ENCODE peak calls at places on chromosomes 2 and 18, in four cellular contexts. One of them, this sample, is unnamed.
A peak's percentile ranks its signal among the peaks of the same experiment; 100 is the strongest.

GRCh38 chr2:27378096-27378808 is 2.3 kb downstream of the ZNF513 start:
- DNase-seq in GM12878: no peak
- DNase-seq in HepG2: peak; percentile 25
- DNase-seq in K562: no peak
- DNase-seq in this sample: peak; percentile 55

GRCh38 chr18:13213036-13213795 is 5.3 kb upstream of the LDLRAD4 start:
- DNase-seq in HepG2: no peak
- DNase-seq in K562: no peak
- DNase-seq in GM12878: no peak
- DNase-seq in this sample: no peak

GRCh38 chr2:236855866-236856855 is 229.5 kb upstream of the COPS8 start:
- DNase-seq in GM12878: no peak
- DNase-seq in HepG2: no peak
- DNase-seq in K562: no peak
- DNase-seq in this sample: no peak

GRCh38 chr2:27296466-27296865 is 11.8 kb downstream of the UCN start:
- DNase-seq in GM12878: no peak
- DNase-seq in HepG2: no peak
- DNase-seq in K562: no peak
- DNase-seq in this sample: no peak

GRCh38 chr2:225041871-225042799 is at the start of gene DOCK10:
- DNase-seq in GM12878: no peak
- DNase-seq in HepG2: no peak
- DNase-seq in K562: no peak
- DNase-seq in this sample: peak; percentile 81

GRCh38 chr2:160482673-160483072 is 10.9 kb downstream of the RBMS1 start:
- DNase-seq in K562: no peak
- DNase-seq in HepG2: no peak
- DNase-seq in GM12878: no peak
- DNase-seq in this sample: peak; percentile 60

GRCh38 chr2:208363485-208363884 is 43.1 kb upstream of the PTH2R start:
- DNase-seq in K562: no peak
- DNase-seq in GM12878: peak; percentile 23
- DNase-seq in HepG2: no peak
- DNase-seq in this sample: no peak

GRCh38 chr2:100136310-100136709 is 6.1 kb downstream of the AFF3 start:
- DNase-seq in K562: no peak
- DNase-seq in HepG2: no peak
- DNase-seq in GM12878: peak; percentile 16
- DNase-seq in this sample: no peak

GRCh38 chr2:139946690-139947089 is 1166.5 kb upstream of the NXPH2 start:
- DNase-seq in GM12878: no peak
- DNase-seq in K562: no peak
- DNase-seq in HepG2: no peak
- DNase-seq in this sample: peak; percentile 1

GRCh38 chr2:203328735-203329549 is 748 bp downstream of the ABI2 start:
- DNase-seq in K562: peak; percentile 65
- DNase-seq in HepG2: peak; percentile 20
- DNase-seq in GM12878: no peak
- DNase-seq in this sample: peak; percentile 73

GRCh38 chr2:164205347-164205746 is 415.9 kb downstream of the GRB14 start:
- DNase-seq in GM12878: no peak
- DNase-seq in K562: no peak
- DNase-seq in HepG2: no peak
- DNase-seq in this sample: no peak

GRCh38 chr2:86480105-86480504 is 38.9 kb downstream of the KDM3A start:
- DNase-seq in K562: no peak
- DNase-seq in HepG2: no peak
- DNase-seq in GM12878: no peak
- DNase-seq in this sample: no peak

GRCh38 chr2:202023198-202023903 is 10.3 kb upstream of the FZD7 start:
- DNase-seq in HepG2: no peak
- DNase-seq in K562: no peak
- DNase-seq in GM12878: no peak
- DNase-seq in this sample: no peak

DNA sequence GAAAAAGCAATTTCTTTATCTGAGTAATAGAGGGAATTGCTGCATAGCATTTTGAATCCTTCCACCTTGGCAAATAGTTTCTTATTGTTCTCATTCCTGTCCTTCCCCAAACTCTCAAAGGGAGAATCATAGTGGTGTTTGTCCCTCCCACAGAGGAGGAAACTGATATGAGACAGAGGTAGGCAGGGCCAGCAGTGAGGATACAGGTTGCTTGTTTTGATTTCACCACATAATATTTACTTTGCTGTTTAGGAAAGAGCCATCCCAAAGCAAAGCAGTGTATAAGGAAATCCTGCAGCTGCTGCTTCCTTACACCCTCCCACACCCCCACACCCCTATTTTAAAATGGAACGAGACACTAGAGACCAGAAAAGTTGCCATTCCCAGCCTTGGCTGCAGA is 195.3 kb downstream of the SETBP1 start:
- DNase-seq in GM12878: no peak
- DNase-seq in HepG2: no peak
- DNase-seq in K562: no peak
- DNase-seq in this sample: no peak
- TF ChIP-seq NFIC in GM12878: no peak
- TF ChIP-seq NFIC in HepG2: no peak
- TF ChIP-seq NFIC in K562: no peak
- TF ChIP-seq NFIC in this sample: no peak

DNA sequence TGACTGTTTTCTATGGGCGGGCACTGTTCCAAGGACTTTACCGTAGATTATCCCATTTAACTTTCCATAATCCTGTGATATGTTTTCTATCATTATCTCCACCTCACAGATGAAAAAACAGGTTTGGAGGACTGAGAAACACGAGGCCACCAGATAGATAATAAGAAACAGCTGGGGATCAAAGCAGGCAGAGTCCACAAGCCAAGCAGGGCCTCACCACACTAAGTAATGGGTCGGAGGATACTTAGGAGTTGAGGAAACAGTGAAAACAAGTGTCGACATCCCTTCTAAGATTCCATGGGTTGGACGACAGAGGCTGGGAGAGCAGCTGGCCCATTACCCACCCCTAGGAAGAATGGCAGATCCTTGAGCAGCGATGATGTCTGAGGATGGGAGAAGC is 306.2 kb upstream of the NRP2 start:
- DNase-seq in GM12878: no peak
- DNase-seq in K562: no peak
- DNase-seq in HepG2: no peak
- DNase-seq in this sample: peak; percentile 6
- TF ChIP-seq NFIC in GM12878: no peak
- TF ChIP-seq NFIC in K562: no peak
- TF ChIP-seq NFIC in HepG2: no peak
- TF ChIP-seq NFIC in this sample: no peak

DNA sequence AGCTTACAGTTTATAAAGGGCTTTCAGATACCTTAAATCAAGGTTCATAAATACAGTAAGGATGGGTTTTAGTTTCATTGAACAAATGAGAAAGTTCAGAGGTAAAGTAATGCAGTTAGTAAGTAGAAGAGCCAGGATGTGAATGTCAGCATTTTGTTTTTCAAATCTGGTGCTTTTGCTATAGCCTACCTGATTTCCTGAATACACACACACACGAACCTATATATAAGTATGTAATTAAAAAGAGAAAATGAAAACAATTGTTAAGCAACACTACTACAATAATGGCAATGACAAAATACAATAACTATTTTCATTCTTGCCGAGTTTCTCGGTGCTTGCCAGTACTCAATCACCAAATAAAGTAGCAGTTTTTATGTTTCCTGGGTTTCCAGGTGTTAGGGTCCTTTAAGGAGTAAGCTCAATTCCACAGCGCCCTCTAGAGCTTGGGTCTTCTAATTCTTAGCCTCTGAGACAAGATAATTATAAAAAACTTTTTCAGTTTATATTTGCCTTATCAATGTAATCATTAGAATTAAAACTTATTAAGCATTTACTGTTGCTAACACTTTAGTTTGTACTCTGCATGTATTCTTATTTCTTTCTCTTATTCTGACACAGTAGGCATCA is 512.9 kb upstream of the ACVR2A start:
- DNase-seq in K562: no peak
- DNase-seq in HepG2: peak; percentile 5
- DNase-seq in GM12878: no peak
- DNase-seq in this sample: no peak
- TF ChIP-seq NFIC in K562: no peak
- TF ChIP-seq NFIC in HepG2: no peak
- TF ChIP-seq NFIC in GM12878: no peak
- TF ChIP-seq NFIC in this sample: no peak

DNA sequence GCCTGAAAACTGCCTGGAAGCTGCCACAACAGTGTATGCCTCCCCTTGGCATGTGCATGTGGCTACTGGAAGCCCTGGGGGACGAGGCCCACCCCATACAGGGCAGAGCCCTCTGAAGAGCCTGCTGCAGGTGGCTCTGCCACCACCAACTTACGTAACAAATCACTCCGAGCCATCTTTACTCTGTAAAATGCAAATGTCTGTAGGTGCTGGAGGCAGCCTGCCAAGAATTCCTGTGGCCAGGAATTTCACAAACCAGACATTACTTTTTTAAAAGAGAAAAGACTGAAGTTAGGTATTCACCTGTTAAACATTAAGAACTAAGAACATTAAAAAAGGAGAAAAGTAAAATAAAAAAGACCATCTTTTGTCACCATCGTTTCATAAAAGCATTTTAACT is 106.3 kb downstream of the GPR39 start:
- DNase-seq in GM12878: no peak
- DNase-seq in HepG2: no peak
- DNase-seq in K562: no peak
- DNase-seq in this sample: no peak
- TF ChIP-seq NFIC in GM12878: no peak
- TF ChIP-seq NFIC in HepG2: no peak
- TF ChIP-seq NFIC in K562: no peak
- TF ChIP-seq NFIC in this sample: peak; percentile 10

GRCh38 chr2:45119855-45120254 is 110.6 kb upstream of the SIX2 start:
- DNase-seq in K562: no peak
- DNase-seq in GM12878: no peak
- DNase-seq in HepG2: no peak
- DNase-seq in this sample: no peak

GRCh38 chr2:45117383-45117782 is 108.1 kb upstream of the SIX2 start:
- DNase-seq in HepG2: no peak
- DNase-seq in K562: no peak
- DNase-seq in GM12878: no peak
- DNase-seq in this sample: peak; percentile 55

GRCh38 chr2:45120546-45120945 is 111.3 kb upstream of the SIX2 start:
- DNase-seq in K562: no peak
- DNase-seq in HepG2: no peak
- DNase-seq in GM12878: no peak
- DNase-seq in this sample: no peak

GRCh38 chr2:45121236-45121927 is 112.1 kb upstream of the SIX2 start:
- DNase-seq in GM12878: no peak
- DNase-seq in HepG2: no peak
- DNase-seq in K562: no peak
- DNase-seq in this sample: no peak

DNA sequence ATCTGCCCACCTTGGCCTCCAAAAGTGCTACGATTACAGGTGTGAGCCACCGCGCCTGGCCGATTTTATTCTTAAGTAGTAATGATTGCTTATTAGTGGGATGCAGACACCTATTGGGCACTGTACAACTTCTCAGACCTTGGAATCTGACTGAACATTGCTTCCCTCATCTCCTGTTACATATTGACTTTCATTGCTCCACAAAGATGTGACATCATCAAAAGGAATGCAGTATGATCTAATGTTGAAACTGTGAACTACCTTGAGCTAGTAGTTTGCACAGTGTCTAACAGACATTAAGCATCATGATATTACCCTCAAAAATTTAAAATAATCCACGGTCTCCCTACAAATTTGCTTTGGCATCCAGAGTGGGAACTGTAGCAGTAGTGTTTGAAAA is 109.8 kb upstream of the SIX2 start:
- DNase-seq in GM12878: no peak
- DNase-seq in K562: no peak
- DNase-seq in HepG2: peak; percentile 67
- DNase-seq in this sample: no peak
- TF ChIP-seq NFIC in GM12878: no peak
- TF ChIP-seq NFIC in K562: no peak
- TF ChIP-seq NFIC in HepG2: no peak
- TF ChIP-seq NFIC in this sample: no peak

DNA sequence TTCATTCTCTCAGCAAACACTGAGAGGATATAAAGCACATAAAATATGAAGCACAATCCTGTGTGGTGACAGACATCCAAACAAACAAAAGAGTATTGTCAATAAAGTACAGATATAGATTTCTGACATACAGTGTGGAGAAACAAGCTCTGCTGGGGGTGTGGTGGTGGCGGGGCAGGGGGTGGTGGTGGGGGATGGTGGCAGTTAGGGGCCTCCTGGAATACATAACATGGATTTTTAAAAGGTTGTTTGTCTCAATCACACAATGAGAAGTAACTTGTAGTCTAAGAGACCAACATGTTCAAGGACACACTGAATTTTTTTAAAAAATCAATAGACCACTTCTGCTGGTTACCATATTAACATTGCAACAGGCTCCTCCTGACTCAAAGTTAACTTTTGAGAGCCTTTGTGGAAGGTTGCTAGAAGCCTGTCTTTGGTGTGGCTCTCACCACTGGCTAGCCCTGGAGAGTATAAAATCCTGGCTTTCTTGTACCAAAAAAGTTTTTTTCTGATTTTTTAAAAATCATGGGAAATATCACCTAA is 1197.4 kb downstream of the SUCLG1 start:
- DNase-seq in GM12878: no peak
- DNase-seq in K562: no peak
- DNase-seq in HepG2: peak; percentile 50
- DNase-seq in this sample: no peak
- TF ChIP-seq NFIC in GM12878: no peak
- TF ChIP-seq NFIC in K562: no peak
- TF ChIP-seq NFIC in HepG2: no peak
- TF ChIP-seq NFIC in this sample: no peak

GRCh38 chr2:231563378-231563961 is 29.2 kb upstream of the TEX44 start:
- DNase-seq in K562: peak; percentile 78
- DNase-seq in GM12878: no peak
- DNase-seq in HepG2: peak; percentile 34
- DNase-seq in this sample: peak; percentile 88
- TF ChIP-seq NFIC in K562: no peak
- TF ChIP-seq NFIC in GM12878: no peak
- TF ChIP-seq NFIC in HepG2: no peak
- TF ChIP-seq NFIC in this sample: no peak